ENCODE peak calls at places on chromosomes 16 and 17, in six cellular contexts. One of them, this sample, is unnamed.

GRCh38 chr17:11331790-11332526 is 90.9 kb downstream of the SHISA6 start:
- DNase-seq in GM12891: no peak
- DNase-seq in K562: no peak
- DNase-seq in SK-N-SH: no peak
- DNase-seq in HepG2: no peak
- DNase-seq in H1: no peak
- DNase-seq in this sample: no peak

GRCh38 chr17:72434991-72435618 is 314.3 kb downstream of the SOX9 start:
- DNase-seq in GM12891: no peak
- DNase-seq in K562: no peak
- DNase-seq in SK-N-SH: no peak
- DNase-seq in HepG2: no peak
- DNase-seq in H1: no peak
- DNase-seq in this sample: no peak

GRCh38 chr16:89506791-89507191 is 1.4 kb upstream of the SPG7 start:
- DNase-seq in GM12891: no peak
- DNase-seq in K562: peak; percentile 35
- DNase-seq in SK-N-SH: no peak
- DNase-seq in HepG2: no peak
- DNase-seq in H1: no peak
- DNase-seq in this sample: no peak

GRCh38 chr17:79789943-79790804 is 6.7 kb downstream of the CBX8 start:
- DNase-seq in GM12891: peak; percentile 88
- DNase-seq in K562: peak; percentile 87
- DNase-seq in SK-N-SH: peak; percentile 55
- DNase-seq in HepG2: no peak
- DNase-seq in H1: no peak
- DNase-seq in this sample: peak; percentile 91

GRCh38 chr17:45578516-45579455 is 88.3 kb upstream of the PLEKHM1 start:
- DNase-seq in GM12891: no peak
- DNase-seq in K562: peak; percentile 6
- DNase-seq in SK-N-SH: no peak
- DNase-seq in HepG2: no peak
- DNase-seq in H1: no peak
- DNase-seq in this sample: no peak

GRCh38 chr16:87563714-87564523 is 38.4 kb upstream of the JPH3 start:
- DNase-seq in GM12891: no peak
- DNase-seq in K562: no peak
- DNase-seq in SK-N-SH: no peak
- DNase-seq in HepG2: no peak
- DNase-seq in H1: no peak
- DNase-seq in this sample: no peak

GRCh38 chr16:81283044-81283443 is 31.7 kb upstream of the GAN start:
- DNase-seq in GM12891: no peak
- DNase-seq in K562: no peak
- DNase-seq in SK-N-SH: no peak
- DNase-seq in HepG2: no peak
- DNase-seq in H1: no peak
- DNase-seq in this sample: no peak

GRCh38 chr16:68898026-68898425 is 54.7 kb downstream of the TANGO6 start:
- DNase-seq in GM12891: no peak
- DNase-seq in K562: no peak
- DNase-seq in SK-N-SH: peak; percentile 39
- DNase-seq in HepG2: no peak
- DNase-seq in H1: no peak
- DNase-seq in this sample: no peak

GRCh38 chr17:79950711-79951110 is 85.0 kb downstream of the TBC1D16 start:
- DNase-seq in GM12891: no peak
- DNase-seq in K562: no peak
- DNase-seq in SK-N-SH: no peak
- DNase-seq in HepG2: no peak
- DNase-seq in H1: no peak
- DNase-seq in this sample: no peak

GRCh38 chr16:8798174-8798527 is 512 bp downstream of the PMM2 start:
- DNase-seq in GM12891: no peak
- DNase-seq in K562: peak; percentile 69
- DNase-seq in SK-N-SH: peak; percentile 29
- DNase-seq in HepG2: peak; percentile 43
- DNase-seq in H1: no peak
- DNase-seq in this sample: no peak

GRCh38 chr17:19244796-19245195 is 7.6 kb downstream of the EPN2 start:
- DNase-seq in GM12891: no peak
- DNase-seq in K562: no peak
- DNase-seq in SK-N-SH: no peak
- DNase-seq in HepG2: no peak
- DNase-seq in H1: no peak
- DNase-seq in this sample: no peak

GRCh38 chr17:45118691-45119090 is 13.6 kb downstream of the PLCD3 start:
- DNase-seq in GM12891: no peak
- DNase-seq in K562: no peak
- DNase-seq in SK-N-SH: no peak
- DNase-seq in HepG2: no peak
- DNase-seq in H1: no peak
- DNase-seq in this sample: no peak

GRCh38 chr17:39400547-39401411 is 647 bp downstream of the FBXL20 start:
- DNase-seq in GM12891: no peak
- DNase-seq in K562: no peak
- DNase-seq in SK-N-SH: peak; percentile 17
- DNase-seq in HepG2: no peak
- DNase-seq in H1: no peak
- DNase-seq in this sample: no peak

GRCh38 chr17:51860934-51861561 is 297.5 kb downstream of the CA10 start:
- DNase-seq in GM12891: no peak
- DNase-seq in K562: peak; percentile 9
- DNase-seq in SK-N-SH: peak; percentile 50
- DNase-seq in HepG2: peak; percentile 44
- DNase-seq in H1: peak; percentile 43
- DNase-seq in this sample: peak; percentile 2

GRCh38 chr17:17147821-17148220 is 58.3 kb downstream of the PLD6 start:
- DNase-seq in GM12891: no peak
- DNase-seq in K562: no peak
- DNase-seq in SK-N-SH: no peak
- DNase-seq in HepG2: no peak
- DNase-seq in H1: no peak
- DNase-seq in this sample: no peak

GRCh38 chr17:3207367-3207766 is at the start of gene OR1A1:
- DNase-seq in GM12891: no peak
- DNase-seq in K562: no peak
- DNase-seq in SK-N-SH: no peak
- DNase-seq in HepG2: no peak
- DNase-seq in H1: no peak
- DNase-seq in this sample: no peak

GRCh38 chr17:32261937-32262510 is 3.6 kb upstream of the RHBDL3 start:
- DNase-seq in GM12891: no peak
- DNase-seq in K562: no peak
- DNase-seq in SK-N-SH: no peak
- DNase-seq in HepG2: no peak
- DNase-seq in H1: no peak
- DNase-seq in this sample: no peak

GRCh38 chr16:48279199-48279598 is 31.9 kb upstream of the ABCC11 start:
- DNase-seq in GM12891: no peak
- DNase-seq in K562: peak; percentile 9
- DNase-seq in SK-N-SH: no peak
- DNase-seq in HepG2: no peak
- DNase-seq in H1: no peak
- DNase-seq in this sample: no peak

GRCh38 chr17:65588194-65588808 is 26.9 kb upstream of the AXIN2 start:
- DNase-seq in GM12891: no peak
- DNase-seq in K562: no peak
- DNase-seq in SK-N-SH: no peak
- DNase-seq in HepG2: peak; percentile 99
- DNase-seq in H1: no peak
- DNase-seq in this sample: no peak

GRCh38 chr16:23110257-23110899 is 38.9 kb downstream of the USP31 start:
- DNase-seq in GM12891: no peak
- DNase-seq in K562: no peak
- DNase-seq in SK-N-SH: no peak
- DNase-seq in HepG2: no peak
- DNase-seq in H1: no peak
- DNase-seq in this sample: no peak

GRCh38 chr16:56667581-56668571 is at the start of gene MT1G:
- DNase-seq in GM12891: no peak
- DNase-seq in K562: no peak
- DNase-seq in SK-N-SH: peak; percentile 57
- DNase-seq in HepG2: peak; percentile 57
- DNase-seq in H1: no peak
- DNase-seq in this sample: no peak

GRCh38 chr16:2771496-2772402 is 5.3 kb downstream of the ELOB start:
- DNase-seq in GM12891: no peak
- DNase-seq in K562: no peak
- DNase-seq in SK-N-SH: no peak
- DNase-seq in HepG2: no peak
- DNase-seq in H1: no peak
- DNase-seq in this sample: no peak
- TF ChIP-seq POLR2AphosphoS5 in GM12891: peak; percentile 71
- TF ChIP-seq POLR2AphosphoS5 in K562: peak; percentile 57
- TF ChIP-seq POLR2AphosphoS5 in SK-N-SH: peak; percentile 30
- TF ChIP-seq POLR2AphosphoS5 in HepG2: no peak
- TF ChIP-seq POLR2AphosphoS5 in H1: peak; percentile 76
- TF ChIP-seq POLR2AphosphoS5 in this sample: peak; percentile 76

GRCh38 chr17:77807051-77807745 is 151.3 kb upstream of the TNRC6C start:
- DNase-seq in GM12891: no peak
- DNase-seq in K562: no peak
- DNase-seq in SK-N-SH: no peak
- DNase-seq in HepG2: no peak
- DNase-seq in H1: no peak
- DNase-seq in this sample: no peak
- TF ChIP-seq TAF1 in GM12891: no peak
- TF ChIP-seq TAF1 in K562: no peak
- TF ChIP-seq TAF1 in SK-N-SH: no peak
- TF ChIP-seq TAF1 in HepG2: no peak
- TF ChIP-seq TAF1 in H1: no peak
- TF ChIP-seq TAF1 in this sample: no peak

GRCh38 chr16:30761427-30761927 is 385 bp downstream of the CFAP119 start:
- DNase-seq in GM12891: peak; percentile 49
- DNase-seq in K562: peak; percentile 68
- DNase-seq in SK-N-SH: peak; percentile 72
- DNase-seq in HepG2: no peak
- DNase-seq in H1: no peak
- DNase-seq in this sample: peak; percentile 58
- TF ChIP-seq POLR2AphosphoS5 in GM12891: no peak
- TF ChIP-seq POLR2AphosphoS5 in K562: no peak
- TF ChIP-seq POLR2AphosphoS5 in SK-N-SH: no peak
- TF ChIP-seq POLR2AphosphoS5 in HepG2: no peak
- TF ChIP-seq POLR2AphosphoS5 in H1: no peak
- TF ChIP-seq POLR2AphosphoS5 in this sample: no peak

DNA sequence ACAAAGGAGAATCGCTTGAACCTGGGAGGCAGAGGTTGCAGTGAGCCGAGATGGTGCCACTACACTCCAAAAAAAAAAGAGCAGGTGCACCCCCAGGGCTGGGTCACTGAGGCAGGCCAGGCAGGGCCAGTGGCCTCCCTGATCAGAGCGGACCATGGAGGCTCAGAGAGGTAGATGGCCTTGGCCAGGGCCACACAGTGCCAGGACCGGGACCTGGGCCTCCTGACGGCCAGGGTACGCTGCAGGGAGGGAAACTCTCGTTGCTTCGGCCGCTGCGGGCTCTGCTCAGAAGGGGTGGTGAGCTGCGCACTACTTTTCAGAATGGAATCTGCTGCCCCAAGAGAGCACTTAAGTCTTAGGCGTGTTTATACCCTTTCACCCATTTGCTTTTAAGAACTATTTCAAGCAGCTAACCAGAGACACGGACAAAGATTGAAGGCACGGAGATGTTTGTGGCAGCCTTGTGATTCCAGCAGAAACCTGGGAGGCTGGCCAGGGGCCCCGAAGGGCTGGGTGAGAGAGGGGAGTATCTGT is 17.1 kb downstream of the MYO1C start:
- DNase-seq in GM12891: no peak
- DNase-seq in K562: no peak
- DNase-seq in SK-N-SH: no peak
- DNase-seq in HepG2: no peak
- DNase-seq in H1: no peak
- DNase-seq in this sample: no peak
- TF ChIP-seq TAF1 in GM12891: no peak
- TF ChIP-seq TAF1 in K562: no peak
- TF ChIP-seq TAF1 in SK-N-SH: no peak
- TF ChIP-seq TAF1 in HepG2: no peak
- TF ChIP-seq TAF1 in H1: no peak
- TF ChIP-seq TAF1 in this sample: no peak

GRCh38 chr16:30777591-30778297 is 9.3 kb downstream of the ZNF629 start:
- DNase-seq in GM12891: no peak
- DNase-seq in K562: no peak
- DNase-seq in SK-N-SH: no peak
- DNase-seq in HepG2: no peak
- DNase-seq in H1: no peak
- DNase-seq in this sample: no peak
- TF ChIP-seq POLR2AphosphoS5 in GM12891: no peak
- TF ChIP-seq POLR2AphosphoS5 in K562: peak; percentile 44
- TF ChIP-seq POLR2AphosphoS5 in SK-N-SH: no peak
- TF ChIP-seq POLR2AphosphoS5 in HepG2: peak; percentile 46
- TF ChIP-seq POLR2AphosphoS5 in H1: no peak
- TF ChIP-seq POLR2AphosphoS5 in this sample: no peak

GRCh38 chr16:77375396-77375795 is 59.4 kb downstream of the ADAMTS18 start:
- DNase-seq in GM12891: no peak
- DNase-seq in K562: peak; percentile 9
- DNase-seq in SK-N-SH: no peak
- DNase-seq in HepG2: no peak
- DNase-seq in H1: no peak
- DNase-seq in this sample: no peak
- TF ChIP-seq TAF1 in GM12891: no peak
- TF ChIP-seq TAF1 in K562: no peak
- TF ChIP-seq TAF1 in SK-N-SH: no peak
- TF ChIP-seq TAF1 in HepG2: no peak
- TF ChIP-seq TAF1 in H1: no peak
- TF ChIP-seq TAF1 in this sample: no peak

GRCh38 chr16:72847187-72848044 is 200.5 kb downstream of the ZFHX3 start:
- DNase-seq in GM12891: peak; percentile 59
- DNase-seq in K562: peak; percentile 30
- DNase-seq in SK-N-SH: peak; percentile 70
- DNase-seq in HepG2: peak; percentile 30
- DNase-seq in H1: no peak
- DNase-seq in this sample: peak; percentile 42
- TF ChIP-seq POLR2AphosphoS5 in GM12891: no peak
- TF ChIP-seq POLR2AphosphoS5 in K562: no peak
- TF ChIP-seq POLR2AphosphoS5 in SK-N-SH: no peak
- TF ChIP-seq POLR2AphosphoS5 in HepG2: no peak
- TF ChIP-seq POLR2AphosphoS5 in H1: no peak
- TF ChIP-seq POLR2AphosphoS5 in this sample: no peak

DNA sequence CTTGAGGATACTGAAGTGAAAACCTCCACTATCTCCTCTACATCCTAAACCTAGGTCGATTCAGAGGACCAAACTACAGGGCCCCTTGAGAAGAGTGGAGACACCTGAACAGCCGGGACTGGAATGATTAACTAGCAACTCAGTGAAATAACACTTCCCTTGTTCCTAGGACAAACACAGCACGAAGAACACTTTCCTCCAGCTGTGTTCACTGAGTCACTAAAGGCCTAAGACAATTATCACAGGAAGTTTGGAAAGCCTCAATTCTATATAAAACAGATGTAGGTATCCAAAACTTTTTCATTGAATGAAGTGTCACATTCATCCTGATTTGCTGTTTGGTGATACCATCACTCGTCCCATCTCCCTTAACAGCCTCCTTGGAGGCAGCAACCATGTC is 15.5 kb upstream of the CUEDC1 start:
- DNase-seq in GM12891: no peak
- DNase-seq in K562: no peak
- DNase-seq in SK-N-SH: no peak
- DNase-seq in HepG2: no peak
- DNase-seq in H1: no peak
- DNase-seq in this sample: no peak
- TF ChIP-seq TAF1 in GM12891: no peak
- TF ChIP-seq TAF1 in K562: no peak
- TF ChIP-seq TAF1 in SK-N-SH: no peak
- TF ChIP-seq TAF1 in HepG2: no peak
- TF ChIP-seq TAF1 in H1: no peak
- TF ChIP-seq TAF1 in this sample: no peak